ENCODE peak calls at places on chromosomes 13 and 19, in five cellular contexts. N is right lobe of liver, Y is HCT116, S is lower leg skin, X is HepG2. O is an unnamed sample.

GRCh38 chr13:44331446-44331845 is 42.2 kb upstream of the SERP2 start:
- DNase-seq in N (no peak), Y (no peak), X (no peak), S (no peak), O (no peak)

GRCh38 chr13:51221108-51221507 is 1.1 kb upstream of the FAM124A start:
- DNase-seq in N (no peak), Y (no peak), S (no peak), X (no peak), O (no peak)

GRCh38 chr13:50917572-50917971 is 8.0 kb downstream of the RNASEH2B start:
- DNase-seq in N (no peak), S (no peak), X (no peak), Y (no peak), O (no peak)

GRCh38 chr19:45406165-45406956 is at the start of gene POLR1G:
- DNase-seq in S (peak), N (peak), Y (peak), X (peak), O (peak)

GRCh38 chr19:45847661-45848060 is 15.3 kb downstream of the SYMPK start:
- DNase-seq in Y (no peak), S (no peak), X (no peak), N (peak), O (no peak)

GRCh38 chr19:12792048-12792852 is 964 bp downstream of the JUNB start:
- DNase-seq in X (peak), S (peak), N (peak), Y (no peak), O (peak)

GRCh38 chr19:44720945-44721344 is 22.0 kb downstream of the CEACAM16 start:
- DNase-seq in X (no peak), Y (no peak), N (no peak), S (no peak), O (no peak)

GRCh38 chr19:541699-542098 is 2.2 kb upstream of the GZMM start:
- DNase-seq in Y (no peak), S (no peak), N (no peak), X (no peak), O (no peak)

GRCh38 chr13:26436914-26437313 is 120.6 kb upstream of the WASF3 start:
- DNase-seq in S (no peak), N (no peak), Y (no peak), X (no peak), O (no peak)

GRCh38 chr19:8340341-8341096 is 2.5 kb downstream of the KANK3 start:
- DNase-seq in N (peak), X (no peak), Y (no peak), S (no peak), O (peak)

GRCh38 chr13:100483836-100484381 is 104.7 kb downstream of the GGACT start:
- DNase-seq in S (no peak), Y (no peak), N (no peak), X (no peak), O (no peak)

GRCh38 chr13:41268764-41269163 is 5.4 kb upstream of the MTRF1 start:
- DNase-seq in N (no peak), X (no peak), S (no peak), Y (peak), O (no peak)

GRCh38 chr19:44757057-44757734 is 8.7 kb downstream of the BCL3 start:
- DNase-seq in S (no peak), X (no peak), Y (no peak), N (no peak), O (no peak)

GRCh38 chr13:73228546-73228945 is 169.7 kb downstream of the KLF5 start:
- DNase-seq in S (no peak), Y (no peak), X (no peak), N (no peak), O (no peak)

GRCh38 chr19:18440421-18440877 is 2.5 kb upstream of the ISYNA1 start:
- DNase-seq in X (peak), S (no peak), Y (no peak), N (no peak), O (no peak)

GRCh38 chr13:72760189-72760588 is 21.5 kb downstream of the DIS3 start:
- DNase-seq in S (no peak), N (no peak), X (no peak), Y (no peak), O (no peak)

GRCh38 chr19:19758164-19758563 is 25.3 kb upstream of the ZNF14 start:
- DNase-seq in S (no peak), X (no peak), Y (no peak), N (peak), O (no peak)

GRCh38 chr19:29672319-29672932 is 7.2 kb downstream of the PLEKHF1 start:
- DNase-seq in X (no peak), Y (no peak), S (no peak), N (no peak), O (peak)

GRCh38 chr19:39212377-39212742 is 8.3 kb upstream of the SYCN start:
- DNase-seq in Y (peak), X (no peak), N (no peak), S (no peak), O (no peak)

GRCh38 chr13:85381082-85381481 is 418.1 kb downstream of the SLITRK6 start:
- DNase-seq in S (no peak), Y (no peak), X (no peak), N (no peak), O (no peak)

GRCh38 chr13:80151016-80151415 is 189.9 kb downstream of the SPRY2 start:
- DNase-seq in Y (no peak), S (no peak), X (no peak), N (no peak), O (no peak)

GRCh38 chr19:1811472-1811894 is 593 bp downstream of the ATP8B3 start:
- DNase-seq in N (peak), X (peak), S (peak), Y (peak), O (peak)

GRCh38 chr13:49497272-49497671 is 1.5 kb downstream of the PHF11 start:
- DNase-seq in Y (no peak), X (no peak), S (no peak), N (no peak), O (no peak)

GRCh38 chr19:2064395-2064787 is 13.3 kb upstream of the MKNK2 start:
- DNase-seq in S (no peak), X (no peak), Y (no peak), N (no peak), O (peak)

GRCh38 chr13:28411859-28412353 is 83.0 kb downstream of the FLT1 start:
- DNase-seq in N (no peak), S (no peak), X (no peak), Y (no peak), O (no peak)

GRCh38 chr13:92158335-92158734 is 759.9 kb downstream of the GPC5 start:
- DNase-seq in N (no peak), Y (no peak), S (no peak), X (no peak), O (no peak)

GRCh38 chr13:111304041-111304544 is 16.3 kb upstream of the TEX29 start:
- DNase-seq in Y (no peak), N (no peak), X (no peak), S (no peak), O (no peak)

GRCh38 chr19:42989851-42990250 is 36.4 kb downstream of the PSG11 start:
- DNase-seq in S (no peak), N (no peak), X (no peak), Y (no peak), O (no peak)

GRCh38 chr19:53982611-53983010 is 8.8 kb upstream of the CACNG6 start:
- DNase-seq in S (no peak), Y (no peak), N (no peak), X (no peak), O (peak)

GRCh38 chr13:96285729-96286128 is 195.8 kb downstream of the HS6ST3 start:
- DNase-seq in X (no peak), Y (no peak), N (no peak), S (no peak), O (no peak)

GRCh38 chr13:60931858-60932546 is 483.6 kb downstream of the PCDH20 start:
- DNase-seq in S (no peak), Y (no peak), N (no peak), X (peak), O (no peak)

GRCh38 chr19:4596033-4596904 is 36.8 kb upstream of the SEMA6B start:
- DNase-seq in S (no peak), X (no peak), Y (no peak), N (peak), O (no peak)

GRCh38 chr19:33390120-33390907 is 16.8 kb downstream of the CEBPG start:
- DNase-seq in Y (no peak), N (no peak), S (no peak), X (no peak), O (no peak)

DNA sequence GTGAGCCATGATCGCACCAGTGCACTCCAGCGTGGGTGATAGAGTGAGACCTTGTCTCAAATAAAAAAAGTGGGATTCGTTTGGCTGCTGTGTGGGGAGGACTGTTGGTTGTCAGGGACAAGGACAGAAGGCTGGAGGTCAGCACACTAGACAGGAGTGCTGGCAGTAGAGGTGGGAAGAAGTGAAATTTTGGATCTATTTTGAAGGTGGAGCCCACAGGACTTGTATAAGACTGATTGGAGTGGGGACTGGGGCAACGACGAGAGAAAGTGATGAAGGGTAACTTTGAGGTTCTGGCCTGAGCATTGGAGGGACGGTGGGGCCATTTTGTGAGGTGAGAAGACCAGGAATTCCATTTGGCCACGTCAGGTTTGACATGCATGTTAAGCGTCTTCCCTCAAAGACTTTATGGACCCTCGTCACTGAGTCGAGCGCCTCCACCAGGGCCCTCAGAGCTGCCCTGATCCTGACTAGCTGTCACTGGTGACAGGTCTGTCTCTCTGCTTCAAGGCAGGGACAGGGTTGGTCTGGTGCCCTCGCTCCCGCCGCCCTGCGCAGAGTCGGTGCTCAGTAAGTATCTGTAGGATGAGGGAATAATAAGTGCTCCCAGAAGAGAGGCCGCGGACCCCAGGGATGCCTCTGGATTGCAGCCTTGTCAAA is 673 bp downstream of the CTU1 start:
- DNase-seq in X (peak), S (no peak), N (no peak), Y (peak), O (no peak)
- TF ChIP-seq POLR2A in X (no peak), S (no peak), N (no peak), Y (no peak), O (no peak)

DNA sequence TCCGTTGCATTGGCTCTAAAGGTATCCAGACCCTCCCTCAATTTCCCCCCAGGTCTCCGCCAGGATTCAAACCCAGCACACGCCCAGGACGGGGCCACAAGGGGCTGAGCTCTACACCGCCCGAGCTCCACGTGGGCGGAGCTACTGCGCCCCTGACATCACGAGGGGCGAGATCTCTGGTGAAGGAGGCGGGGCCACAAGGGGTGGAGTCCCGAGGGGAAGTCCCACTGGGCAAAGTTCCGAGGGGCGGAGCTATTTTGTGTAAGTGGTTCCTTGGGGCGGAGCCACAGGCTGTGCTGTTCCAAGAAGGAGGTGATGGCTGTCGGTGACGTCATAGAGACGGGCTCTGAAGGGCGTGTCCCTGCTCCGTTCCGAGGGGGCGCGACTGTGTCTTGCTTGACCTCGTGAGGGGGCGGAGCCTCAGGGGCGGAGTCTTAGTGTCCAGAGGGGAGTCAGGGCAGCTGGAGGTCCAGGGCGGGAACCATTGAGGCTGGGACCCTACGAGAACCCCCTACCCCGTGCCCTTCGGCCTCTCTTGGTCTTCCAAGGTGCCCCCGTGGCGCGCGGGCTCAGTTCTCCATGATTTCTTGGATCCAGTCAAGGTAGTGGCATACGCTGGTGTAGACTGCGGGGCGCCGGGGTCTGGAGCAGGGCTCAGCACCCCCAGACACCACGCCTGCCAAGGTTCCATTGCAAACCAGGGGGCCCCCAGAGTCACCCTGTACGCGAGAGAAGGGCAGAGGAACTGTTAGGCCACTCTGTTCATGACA is 1.3 kb upstream of the KLK8 start:
- DNase-seq in S (peak), N (no peak), Y (peak), X (no peak), O (no peak)
- H3K4me3 ChIP-seq in S (no peak), N (no peak), Y (peak), X (no peak), O (no peak)

GRCh38 chr13:75550159-75550567 is 572 bp downstream of the UCHL3 start:
- DNase-seq in N (no peak), X (peak), Y (peak), S (no peak), O (no peak)

GRCh38 chr13:75544681-75545333 is 4.8 kb upstream of the UCHL3 start:
- DNase-seq in X (peak), N (no peak), Y (no peak), S (no peak), O (no peak)

GRCh38 chr13:75554981-75555380 is 5.4 kb downstream of the UCHL3 start:
- DNase-seq in X (no peak), Y (no peak), S (no peak), N (no peak), O (no peak)

GRCh38 chr13:75547917-75548316 is 1.7 kb upstream of the UCHL3 start:
- DNase-seq in S (no peak), X (no peak), Y (no peak), N (no peak), O (no peak)

DNA sequence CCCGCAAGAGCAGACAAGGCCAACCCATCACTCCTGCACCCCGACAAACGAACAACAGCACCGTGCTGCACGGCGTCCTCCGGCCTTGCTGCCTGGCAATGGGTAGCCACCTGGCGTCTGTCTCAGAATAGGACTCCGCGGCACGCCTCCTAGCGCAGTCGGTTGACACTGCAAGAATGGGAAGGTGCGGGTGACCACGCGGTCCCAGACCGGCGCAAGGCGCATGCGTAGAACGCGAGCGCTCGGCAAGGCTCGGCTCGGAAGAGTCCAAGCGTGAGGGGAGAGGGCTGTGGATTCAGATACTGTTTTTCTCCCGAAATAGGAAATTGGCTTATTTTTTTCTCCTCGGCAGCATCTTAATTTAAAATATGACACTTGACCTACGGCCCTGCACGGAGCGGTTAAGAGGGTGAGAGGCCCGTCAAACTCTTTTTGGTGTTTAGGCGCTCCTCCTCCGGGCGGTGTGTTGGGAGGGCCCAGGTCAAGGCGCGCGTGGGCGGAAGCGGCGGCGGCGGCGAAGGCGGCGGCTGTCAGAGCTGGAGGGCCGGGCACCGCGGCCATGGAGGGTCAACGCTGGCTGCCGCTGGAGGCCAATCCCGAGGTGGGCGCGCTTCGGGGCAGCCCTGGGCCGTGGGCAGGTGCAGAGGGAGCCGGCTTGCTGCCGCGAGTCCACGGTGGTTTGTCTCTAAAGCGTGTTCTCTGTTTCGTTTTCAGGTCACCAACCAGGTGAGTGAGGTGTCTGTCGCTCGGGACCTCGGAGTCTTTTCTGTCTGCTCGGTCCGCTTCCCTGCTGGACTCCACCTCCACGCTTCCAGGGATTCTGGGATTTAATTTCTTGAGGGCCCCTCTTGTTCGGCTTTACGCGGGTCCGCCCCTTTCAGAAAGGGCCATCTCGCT is at the start of gene UCHL3:
- DNase-seq in Y (peak), S (peak), X (peak), N (peak), O (peak)
- TF ChIP-seq POLR2A in Y (peak), S (no peak), X (peak), N (peak), O (peak)

GRCh38 chr19:41192574-41193419 is at the start of gene CYP2S1:
- DNase-seq in N (no peak), Y (peak), S (no peak), X (no peak), O (no peak)
- H3K4me3 ChIP-seq in N (peak), Y (peak), S (peak), X (peak), O (no peak)

DNA sequence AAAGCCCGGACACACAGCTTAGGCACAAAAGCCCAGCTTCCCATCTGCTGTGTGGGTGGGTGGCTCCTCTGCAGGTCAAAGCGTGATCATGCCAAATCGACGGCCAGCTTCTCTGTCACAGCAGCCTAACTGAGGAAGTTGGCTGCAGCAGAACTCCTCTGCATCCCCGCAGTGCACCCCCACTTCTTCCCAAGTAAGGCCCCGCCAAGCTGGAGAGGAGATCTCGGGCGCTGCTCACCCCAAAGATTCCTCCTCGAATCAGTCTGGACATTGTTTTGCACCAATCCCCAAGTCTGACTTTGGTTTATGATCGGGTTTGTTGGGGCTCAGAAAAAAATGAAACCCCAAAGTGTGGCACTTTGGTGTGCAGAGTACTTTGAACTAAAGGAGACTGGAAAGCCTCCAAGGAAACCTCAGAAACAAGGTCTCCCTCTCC is 19.7 kb upstream of the CPB2 start:
- DNase-seq in X (no peak), S (no peak), Y (no peak), N (no peak), O (no peak)
- TF ChIP-seq POLR2A in X (no peak), S (no peak), Y (no peak), N (peak), O (no peak)

DNA sequence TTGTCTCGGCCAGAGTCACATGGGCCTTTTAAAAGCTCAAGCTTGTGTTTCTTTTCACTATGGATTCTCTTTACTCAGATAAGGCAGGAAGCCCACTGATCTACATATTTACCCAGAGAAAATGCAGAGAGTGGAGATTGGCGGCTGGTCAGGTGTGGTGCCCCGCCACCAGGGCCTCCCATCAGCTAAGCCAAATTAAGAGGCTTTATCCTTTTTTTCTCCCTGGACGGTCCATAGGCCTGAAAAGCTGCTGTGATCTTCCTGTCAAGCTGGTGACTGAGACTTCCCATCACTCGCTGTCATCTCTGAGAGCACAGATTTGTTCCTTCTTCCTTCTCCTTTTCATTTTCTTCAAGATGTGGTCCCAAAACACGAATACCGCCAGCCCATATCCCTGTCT is 1.9 kb downstream of the SAFB start:
- DNase-seq in N (no peak), Y (no peak), X (no peak), S (no peak), O (no peak)
- H3K4me3 ChIP-seq in N (peak), Y (peak), X (peak), S (no peak), O (peak)

O was measured in gastrocnemius medialis.